ENCODE peak calls at places on chromosome 6, in ten cellular contexts. C is PC-3, B is GM23248, P is fibroblast of lung, X is H9, F is K562, H is mammary epithelial cell, N is HCT116, S is endothelial cell of umbilical vein, O is mesendoderm. Q is an unnamed sample.

GRCh38 chr6:41132254-41132653 is 21.9 kb downstream of the TREML1 start:
- DNase-seq in C (no peak), B (no peak), P (no peak), X (no peak), F (no peak), H (peak), N (no peak), S (no peak), O (no peak), Q (no peak)

GRCh38 chr6:6749791-6750434 is 161.4 kb downstream of the LY86 start:
- DNase-seq in C (peak), B (peak), P (peak), X (peak), F (peak), H (peak), N (peak), S (peak), O (peak), Q (peak)

GRCh38 chr6:159633196-159633595 is 59.8 kb downstream of the SOD2 start:
- DNase-seq in C (peak), B (peak), P (peak), X (no peak), F (peak), H (no peak), N (peak), S (peak), O (peak), Q (peak)

GRCh38 chr6:149563203-149563927 is 2.8 kb upstream of the GINM1 start:
- DNase-seq in C (peak), B (peak), P (peak), X (no peak), F (no peak), H (peak), N (no peak), S (peak), O (no peak), Q (no peak)

GRCh38 chr6:142821860-142822259 is 123.1 kb downstream of the HIVEP2 start:
- DNase-seq in C (no peak), B (no peak), P (no peak), X (no peak), F (no peak), H (no peak), N (no peak), S (no peak), O (no peak), Q (no peak)

GRCh38 chr6:127192911-127193503 is 73.7 kb upstream of the RNF146 start:
- DNase-seq in C (no peak), B (peak), P (peak), X (no peak), F (no peak), H (peak), N (no peak), S (peak), O (no peak), Q (no peak)

GRCh38 chr6:15427360-15428070 is 181.6 kb downstream of the JARID2 start:
- DNase-seq in C (no peak), B (no peak), P (no peak), X (no peak), F (no peak), H (peak), N (no peak), S (peak), O (peak), Q (peak)

GRCh38 chr6:5866547-5867051 is 140.1 kb downstream of the NRN1 start:
- DNase-seq in C (peak), B (peak), P (peak), X (no peak), F (no peak), H (peak), N (no peak), S (peak), O (no peak), Q (no peak)

GRCh38 chr6:159282351-159282750 is 113.2 kb downstream of the FNDC1 start:
- DNase-seq in C (no peak), B (peak), P (no peak), X (no peak), F (no peak), H (no peak), N (no peak), S (no peak), O (no peak), Q (no peak)

GRCh38 chr6:33589366-33589722 is 9.3 kb upstream of the BAK1 start:
- DNase-seq in C (no peak), B (no peak), P (no peak), X (no peak), F (no peak), H (no peak), N (no peak), S (peak), O (no peak), Q (no peak)

GRCh38 chr6:128111096-128111495 is 210.2 kb upstream of the THEMIS start:
- DNase-seq in C (no peak), B (no peak), P (peak), X (no peak), F (no peak), H (no peak), N (no peak), S (no peak), O (no peak), Q (no peak)

GRCh38 chr6:49618257-49618656 is 18.4 kb downstream of the RHAG start:
- DNase-seq in C (no peak), B (no peak), P (no peak), X (no peak), F (no peak), H (no peak), N (no peak), S (no peak), O (no peak), Q (no peak)

GRCh38 chr6:100881707-100882040 is 545 bp upstream of the ASCC3 start:
- DNase-seq in C (no peak), B (peak), P (no peak), X (no peak), F (no peak), H (no peak), N (no peak), S (no peak), O (no peak), Q (no peak)

GRCh38 chr6:41071501-41071922 is 644 bp downstream of the OARD1 start:
- DNase-seq in C (peak), B (no peak), P (no peak), X (no peak), F (no peak), H (no peak), N (no peak), S (peak), O (no peak), Q (no peak)

GRCh38 chr6:20706293-20707165 is 172.3 kb downstream of the CDKAL1 start:
- DNase-seq in C (no peak), B (peak), P (peak), X (no peak), F (no peak), H (peak), N (peak), S (no peak), O (no peak), Q (no peak)

GRCh38 chr6:157650261-157650640 is 172.8 kb upstream of the SNX9 start:
- DNase-seq in C (no peak), B (peak), P (no peak), X (no peak), F (no peak), H (no peak), N (no peak), S (no peak), O (no peak), Q (no peak)

GRCh38 chr6:164048840-164049239 is 634.3 kb downstream of the QKI start:
- DNase-seq in C (peak), B (no peak), P (peak), X (no peak), F (no peak), H (no peak), N (no peak), S (no peak), O (no peak), Q (no peak)

GRCh38 chr6:14478396-14479225 is 361.0 kb downstream of the CD83 start:
- DNase-seq in C (no peak), B (no peak), P (no peak), X (no peak), F (no peak), H (no peak), N (no peak), S (no peak), O (no peak), Q (no peak)

GRCh38 chr6:139732451-139732850 is 358.0 kb upstream of the CITED2 start:
- DNase-seq in C (peak), B (peak), P (peak), X (no peak), F (no peak), H (peak), N (peak), S (peak), O (no peak), Q (no peak)

GRCh38 chr6:28134015-28134414 is 7.7 kb upstream of the ZKSCAN8 start:
- DNase-seq in C (peak), B (peak), P (peak), X (peak), F (no peak), H (peak), N (peak), S (peak), O (peak), Q (peak)

GRCh38 chr6:39281312-39281980 is 32.8 kb downstream of the KCNK17 start:
- DNase-seq in C (no peak), B (no peak), P (no peak), X (no peak), F (no peak), H (no peak), N (no peak), S (no peak), O (no peak), Q (no peak)

GRCh38 chr6:18471232-18471964 is 84.2 kb downstream of the RNF144B start:
- DNase-seq in C (no peak), B (no peak), P (no peak), X (no peak), F (no peak), H (no peak), N (no peak), S (no peak), O (no peak), Q (no peak)
- H3K4me2 ChIP-seq in C (no peak), B (no peak), P (no peak), X (no peak), F (no peak), H (no peak), N (no peak), S (no peak), O (no peak), Q (no peak)

GRCh38 chr6:17042422-17043147 is 59.3 kb upstream of the STMND1 start:
- DNase-seq in C (peak), B (peak), P (peak), X (peak), F (no peak), H (peak), N (peak), S (peak), O (peak), Q (peak)
- H3K4me2 ChIP-seq in C (peak), B (peak), P (no peak), X (no peak), F (no peak), H (peak), N (peak), S (peak), O (no peak), Q (peak)

GRCh38 chr6:51153109-51153508 is 334.4 kb downstream of the TFAP2B start:
- DNase-seq in C (no peak), B (no peak), P (no peak), X (no peak), F (peak), H (no peak), N (no peak), S (no peak), O (peak), Q (no peak)

GRCh38 chr6:51147756-51148155 is 329.1 kb downstream of the TFAP2B start:
- DNase-seq in C (peak), B (no peak), P (no peak), X (no peak), F (no peak), H (peak), N (no peak), S (no peak), O (no peak), Q (no peak)

GRCh38 chr6:51152594-51152993 is 333.9 kb downstream of the TFAP2B start:
- DNase-seq in C (no peak), B (no peak), P (no peak), X (no peak), F (no peak), H (no peak), N (no peak), S (no peak), O (peak), Q (no peak)
- H3K4me2 ChIP-seq in C (no peak), B (no peak), P (no peak), X (no peak), F (no peak), H (no peak), N (no peak), S (no peak), O (no peak), Q (no peak)

GRCh38 chr6:26552205-26552604 is 14.0 kb downstream of the HMGN4 start:
- DNase-seq in C (no peak), B (no peak), P (no peak), X (no peak), F (no peak), H (no peak), N (no peak), S (no peak), O (no peak), Q (no peak)
- H3K4me2 ChIP-seq in C (peak), B (no peak), P (no peak), X (no peak), F (peak), H (no peak), N (no peak), S (no peak), O (no peak), Q (peak)